ENCODE peak calls at places on chromosomes 11 and 22, in six cellular contexts. One of them, this sample, is unnamed.

GRCh38 chr22:30235687-30236170 is 10.8 kb downstream of the LIF start:
- DNase-seq in HFFc6: peak
- DNase-seq in Ammon's horn: no peak
- DNase-seq in NCI-H2081: no peak
- DNase-seq in stimulated activated CD4-positive, alpha-beta T cell treated with anti-CD3 and anti-CD28 coated beads, Interleukin-4, amount 100 ng/mL, for 48 hours: no peak
- DNase-seq in vagina: no peak
- DNase-seq in this sample: no peak

GRCh38 chr11:32890843-32891656 is 1.6 kb upstream of the QSER1 start:
- DNase-seq in Ammon's horn: no peak
- DNase-seq in HFFc6: no peak
- DNase-seq in stimulated activated CD4-positive, alpha-beta T cell treated with anti-CD3 and anti-CD28 coated beads, Interleukin-4, amount 100 ng/mL, for 48 hours: no peak
- DNase-seq in vagina: no peak
- DNase-seq in NCI-H2081: peak
- DNase-seq in this sample: no peak

GRCh38 chr11:20501252-20501651 is 98.2 kb upstream of the SLC6A5 start:
- DNase-seq in HFFc6: no peak
- DNase-seq in Ammon's horn: no peak
- DNase-seq in NCI-H2081: no peak
- DNase-seq in vagina: no peak
- DNase-seq in stimulated activated CD4-positive, alpha-beta T cell treated with anti-CD3 and anti-CD28 coated beads, Interleukin-4, amount 100 ng/mL, for 48 hours: no peak
- DNase-seq in this sample: no peak

GRCh38 chr22:21020802-21021429 is 6.0 kb downstream of the P2RX6 start:
- DNase-seq in vagina: no peak
- DNase-seq in stimulated activated CD4-positive, alpha-beta T cell treated with anti-CD3 and anti-CD28 coated beads, Interleukin-4, amount 100 ng/mL, for 48 hours: no peak
- DNase-seq in HFFc6: no peak
- DNase-seq in NCI-H2081: no peak
- DNase-seq in Ammon's horn: no peak
- DNase-seq in this sample: no peak

GRCh38 chr11:10329935-10330334 is 25.1 kb downstream of the ADM start:
- DNase-seq in vagina: no peak
- DNase-seq in HFFc6: peak
- DNase-seq in Ammon's horn: no peak
- DNase-seq in stimulated activated CD4-positive, alpha-beta T cell treated with anti-CD3 and anti-CD28 coated beads, Interleukin-4, amount 100 ng/mL, for 48 hours: no peak
- DNase-seq in NCI-H2081: no peak
- DNase-seq in this sample: no peak

GRCh38 chr11:92556435-92556834 is 331.8 kb downstream of the FAT3 start:
- DNase-seq in stimulated activated CD4-positive, alpha-beta T cell treated with anti-CD3 and anti-CD28 coated beads, Interleukin-4, amount 100 ng/mL, for 48 hours: no peak
- DNase-seq in NCI-H2081: no peak
- DNase-seq in HFFc6: no peak
- DNase-seq in Ammon's horn: no peak
- DNase-seq in vagina: no peak
- DNase-seq in this sample: no peak

GRCh38 chr11:100560606-100561005 is 126.5 kb upstream of the ARHGAP42 start:
- DNase-seq in Ammon's horn: no peak
- DNase-seq in vagina: no peak
- DNase-seq in HFFc6: no peak
- DNase-seq in stimulated activated CD4-positive, alpha-beta T cell treated with anti-CD3 and anti-CD28 coated beads, Interleukin-4, amount 100 ng/mL, for 48 hours: no peak
- DNase-seq in NCI-H2081: no peak
- DNase-seq in this sample: no peak

GRCh38 chr11:64562723-64563351 is 28.2 kb upstream of the SLC22A12 start:
- DNase-seq in NCI-H2081: no peak
- DNase-seq in Ammon's horn: no peak
- DNase-seq in HFFc6: no peak
- DNase-seq in vagina: no peak
- DNase-seq in stimulated activated CD4-positive, alpha-beta T cell treated with anti-CD3 and anti-CD28 coated beads, Interleukin-4, amount 100 ng/mL, for 48 hours: no peak
- DNase-seq in this sample: no peak

GRCh38 chr11:76885390-76886097 is 24.8 kb downstream of the ACER3 start:
- DNase-seq in Ammon's horn: no peak
- DNase-seq in vagina: no peak
- DNase-seq in HFFc6: no peak
- DNase-seq in stimulated activated CD4-positive, alpha-beta T cell treated with anti-CD3 and anti-CD28 coated beads, Interleukin-4, amount 100 ng/mL, for 48 hours: no peak
- DNase-seq in NCI-H2081: no peak
- DNase-seq in this sample: no peak

GRCh38 chr11:34926101-34926830 is 9.8 kb downstream of the PDHX start:
- DNase-seq in Ammon's horn: peak
- DNase-seq in NCI-H2081: peak
- DNase-seq in vagina: no peak
- DNase-seq in stimulated activated CD4-positive, alpha-beta T cell treated with anti-CD3 and anti-CD28 coated beads, Interleukin-4, amount 100 ng/mL, for 48 hours: no peak
- DNase-seq in HFFc6: peak
- DNase-seq in this sample: peak

GRCh38 chr11:47324520-47324919 is 28.0 kb downstream of the MYBPC3 start:
- DNase-seq in stimulated activated CD4-positive, alpha-beta T cell treated with anti-CD3 and anti-CD28 coated beads, Interleukin-4, amount 100 ng/mL, for 48 hours: no peak
- DNase-seq in vagina: no peak
- DNase-seq in NCI-H2081: no peak
- DNase-seq in HFFc6: no peak
- DNase-seq in Ammon's horn: no peak
- DNase-seq in this sample: no peak